ENCODE peak calls at places on chromosomes 7 and 10, in eight cellular contexts. W is GM12878, H is heart right ventricle, E is astrocyte of the spinal cord, Y is brain microvascular endothelial cell, G is colonic mucosa, V is A549, D is foreskin fibroblast. S is an unnamed sample.

GRCh38 chr7:9575716-9576115 is 1142.3 kb downstream of the NXPH1 start:
- DNase-seq in D (no peak), E (no peak), H (no peak), Y (no peak), V (no peak), G (no peak), W (no peak), S (no peak)

GRCh38 chr7:84291756-84292155 is 97.2 kb upstream of the SEMA3A start:
- DNase-seq in D (no peak), Y (no peak), V (no peak), H (no peak), W (no peak), E (no peak), G (no peak), S (no peak)

GRCh38 chr10:30858499-30858898 is 173.2 kb downstream of the ZNF438 start:
- DNase-seq in Y (no peak), E (peak), V (no peak), G (no peak), W (no peak), H (no peak), D (peak), S (no peak)

GRCh38 chr7:79610905-79611304 is 157.4 kb upstream of the MAGI2 start:
- DNase-seq in D (no peak), W (no peak), G (no peak), E (no peak), Y (no peak), V (no peak), H (no peak), S (no peak)

GRCh38 chr10:121484401-121484800 is 113.8 kb downstream of the FGFR2 start:
- DNase-seq in H (no peak), E (no peak), W (no peak), G (no peak), D (no peak), V (no peak), Y (no peak), S (no peak)

GRCh38 chr7:110835209-110835608 is 255.7 kb upstream of the LRRN3 start:
- DNase-seq in E (no peak), V (no peak), W (no peak), H (no peak), Y (no peak), G (peak), D (no peak), S (peak)

GRCh38 chr7:600935-601334 is 81.3 kb upstream of the PDGFA start:
- DNase-seq in W (no peak), E (no peak), D (no peak), V (no peak), Y (no peak), G (no peak), H (no peak), S (no peak)

GRCh38 chr7:50513166-50513871 is 51.9 kb downstream of the DDC start:
- DNase-seq in H (no peak), D (no peak), Y (no peak), G (no peak), E (no peak), W (no peak), V (no peak), S (peak)

GRCh38 chr7:74032191-74032490 is 4.2 kb downstream of the ELN start:
- DNase-seq in E (peak), V (no peak), G (no peak), Y (no peak), H (no peak), D (peak), W (no peak), S (no peak)

GRCh38 chr10:77791506-77791905 is 135.0 kb downstream of the DLG5 start:
- DNase-seq in D (no peak), G (no peak), Y (no peak), E (no peak), V (no peak), W (no peak), H (no peak), S (no peak)

GRCh38 chr7:33310546-33310945 is 181.2 kb downstream of the BBS9 start:
- DNase-seq in Y (no peak), V (no peak), D (no peak), E (no peak), W (no peak), H (no peak), G (no peak), S (no peak)

GRCh38 chr10:12628153-12628552 is 278.8 kb downstream of the CAMK1D start:
- DNase-seq in G (no peak), Y (no peak), V (no peak), D (no peak), H (no peak), W (no peak), E (no peak), S (no peak)

GRCh38 chr7:104272767-104273384 is 55.5 kb upstream of the LHFPL3 start:
- DNase-seq in Y (peak), G (peak), D (peak), W (no peak), H (no peak), E (peak), V (peak), S (peak)

GRCh38 chr10:7696545-7696944 is 6.6 kb upstream of the ITIH2 start:
- DNase-seq in E (peak), D (no peak), G (no peak), H (peak), Y (no peak), W (no peak), V (peak), S (no peak)

GRCh38 chr7:17530741-17531417 is 232.4 kb downstream of the AHR start:
- DNase-seq in D (peak), V (no peak), G (no peak), E (peak), H (no peak), W (peak), Y (no peak), S (no peak)

GRCh38 chr7:108094933-108095710 is 35.0 kb downstream of the LAMB4 start:
- DNase-seq in E (peak), D (peak), G (peak), V (peak), H (no peak), W (no peak), Y (peak), S (peak)

GRCh38 chr7:102320601-102321350 is 34.1 kb downstream of the SH2B2 start:
- DNase-seq in Y (no peak), D (no peak), W (no peak), H (no peak), V (no peak), E (no peak), G (no peak), S (no peak)

GRCh38 chr7:97004931-97005763 is at the start of gene DLX6:
- DNase-seq in E (no peak), G (peak), D (peak), H (no peak), Y (no peak), W (no peak), V (peak), S (no peak)

GRCh38 chr10:30819306-30820190 is 190.0 kb upstream of the LYZL2 start:
- DNase-seq in W (no peak), G (no peak), V (no peak), H (no peak), E (peak), D (peak), Y (no peak), S (no peak)

GRCh38 chr10:5692476-5693358 is 8.1 kb downstream of the TASOR2 start:
- DNase-seq in H (peak), D (peak), V (peak), G (peak), Y (peak), W (peak), E (peak), S (no peak)

GRCh38 chr7:23383225-23383624 is 84.1 kb downstream of the MALSU1 start:
- DNase-seq in H (no peak), Y (peak), E (peak), D (peak), W (no peak), G (no peak), V (no peak), S (no peak)

GRCh38 chr7:35401217-35401879 is 147.4 kb upstream of the TBX20 start:
- DNase-seq in Y (no peak), W (no peak), G (no peak), D (no peak), H (no peak), V (no peak), E (no peak), S (no peak)

GRCh38 chr7:46485481-46486065 is 564.5 kb upstream of the IGFBP3 start:
- DNase-seq in G (no peak), V (peak), H (no peak), D (peak), E (peak), W (no peak), Y (peak), S (no peak)

GRCh38 chr7:88111136-88111748 is 108.6 kb downstream of the SRI start:
- DNase-seq in W (no peak), V (peak), H (no peak), D (peak), E (peak), G (no peak), Y (no peak), S (peak)

GRCh38 chr10:93110472-93111146 is 36.9 kb downstream of the CYP26A1 start:
- DNase-seq in E (no peak), Y (no peak), V (no peak), W (peak), D (no peak), H (no peak), G (no peak), S (no peak)

GRCh38 chr7:2607122-2607912 is 24.5 kb upstream of the TTYH3 start:
- DNase-seq in V (no peak), G (peak), H (peak), W (no peak), D (peak), E (no peak), Y (no peak), S (no peak)

GRCh38 chr10:11533328-11533781 is 78.1 kb downstream of the USP6NL start:
- DNase-seq in E (no peak), G (no peak), V (peak), Y (no peak), D (peak), H (no peak), W (no peak), S (no peak)
- TF ChIP-seq CTCF in E (peak), G (peak), V (no peak), Y (peak), D (peak), H (no peak), W (no peak), S (no peak)

DNA sequence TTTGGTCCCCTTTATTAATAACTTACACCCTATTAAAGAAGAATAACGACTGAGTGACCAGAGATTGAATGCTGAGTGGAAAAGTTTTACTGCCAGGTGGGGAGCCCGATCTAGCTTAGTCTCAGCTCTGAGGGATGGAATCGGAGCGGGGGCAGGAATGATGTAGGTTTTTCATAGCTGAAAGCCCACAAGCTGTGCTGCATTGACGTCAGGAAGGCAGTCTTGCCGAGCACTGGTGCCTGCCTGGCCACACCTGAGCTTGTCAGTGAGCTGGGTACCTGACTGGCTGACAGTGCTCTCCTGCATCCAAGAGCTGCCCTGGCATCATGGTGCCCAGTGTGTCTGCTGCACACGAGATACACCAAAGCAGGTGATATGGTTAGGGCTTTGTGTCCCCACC is 34.8 kb downstream of the GRK5 start:
- DNase-seq in D (no peak), E (no peak), V (no peak), W (no peak), Y (no peak), G (no peak), H (no peak), S (no peak)
- TF ChIP-seq CTCF in D (no peak), E (no peak), V (no peak), W (no peak), Y (no peak), G (no peak), H (no peak), S (no peak)

GRCh38 chr10:20891338-20891714 is 5.8 kb downstream of the NEBL start:
- DNase-seq in V (no peak), W (no peak), D (peak), Y (peak), H (no peak), E (peak), G (no peak), S (no peak)

GRCh38 chr10:20890009-20890408 is 7.1 kb downstream of the NEBL start:
- DNase-seq in W (no peak), Y (peak), V (no peak), H (no peak), G (no peak), E (no peak), D (no peak), S (no peak)

GRCh38 chr10:20887706-20888535 is 9.2 kb downstream of the NEBL start:
- DNase-seq in E (no peak), H (no peak), Y (no peak), W (no peak), V (no peak), G (no peak), D (no peak), S (no peak)

GRCh38 chr10:20890491-20891337 is 6.4 kb downstream of the NEBL start:
- DNase-seq in H (no peak), G (no peak), W (no peak), V (no peak), D (peak), Y (peak), E (peak), S (no peak)

GRCh38 chr10:20888620-20889337 is 8.3 kb downstream of the NEBL start:
- DNase-seq in D (peak), G (no peak), Y (no peak), E (no peak), W (no peak), H (no peak), V (no peak), S (no peak)
- TF ChIP-seq CTCF in D (no peak), G (no peak), Y (no peak), E (no peak), W (no peak), H (no peak), V (peak), S (no peak)

GRCh38 chr7:65746398-65746669 is 126.5 kb upstream of the VKORC1L1 start:
- DNase-seq in H (no peak), W (no peak), D (peak), V (peak), Y (peak), G (no peak), E (peak), S (no peak)
- TF ChIP-seq CTCF in H (no peak), W (no peak), D (no peak), V (no peak), Y (no peak), G (no peak), E (no peak), S (no peak)

GRCh38 chr10:125683821-125684220 is 858 bp upstream of the TEX36 start:
- DNase-seq in E (no peak), G (no peak), Y (no peak), H (no peak), D (no peak), W (no peak), V (no peak), S (peak)
- TF ChIP-seq CTCF in E (no peak), G (no peak), Y (no peak), H (no peak), D (no peak), W (no peak), V (no peak), S (no peak)

DNA sequence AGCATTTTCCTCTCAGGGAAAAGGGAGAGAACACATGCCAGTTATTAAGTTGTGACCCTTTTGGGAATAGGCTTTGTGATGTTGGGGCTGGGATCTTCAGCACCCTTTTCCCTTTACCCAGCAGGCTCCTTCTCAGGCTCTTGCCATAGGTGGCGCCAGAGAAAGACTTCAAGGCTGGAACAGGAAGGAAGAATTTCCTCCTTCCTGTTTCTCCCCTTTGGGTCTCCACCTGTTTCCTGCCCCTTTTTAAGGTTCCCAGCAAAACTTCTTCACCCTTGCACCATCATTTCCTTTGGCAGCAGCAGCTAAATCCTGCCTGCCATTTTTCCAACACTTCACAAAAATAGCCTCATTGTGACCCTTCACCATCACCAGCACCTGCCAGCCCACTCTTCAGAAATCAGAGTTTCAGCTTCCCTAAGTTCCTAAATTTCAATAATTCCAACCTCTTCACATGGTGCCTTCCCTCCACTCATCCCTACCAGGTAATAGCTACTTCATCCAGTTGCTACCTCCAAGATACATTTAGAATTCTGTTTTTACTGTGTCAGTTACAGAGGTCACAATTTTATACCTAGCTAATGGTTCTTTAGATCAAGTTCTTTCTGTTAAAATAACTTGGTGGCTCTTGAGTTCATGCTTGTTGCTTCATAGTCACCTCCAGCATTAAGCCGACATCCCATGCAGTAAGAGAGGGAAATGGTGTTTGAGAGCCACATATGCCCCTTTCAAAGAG is 22.4 kb upstream of the FOXK1 start:
- DNase-seq in Y (no peak), G (no peak), V (peak), H (no peak), E (no peak), W (no peak), D (no peak), S (no peak)
- TF ChIP-seq CTCF in Y (peak), G (no peak), V (no peak), H (no peak), E (no peak), W (no peak), D (no peak), S (no peak)

GRCh38 chr10:26448292-26448691 is 10.2 kb downstream of the APBB1IP start:
- DNase-seq in V (no peak), H (no peak), W (no peak), D (no peak), G (no peak), Y (no peak), E (no peak), S (no peak)
- TF ChIP-seq CTCF in V (no peak), H (no peak), W (peak), D (no peak), G (no peak), Y (no peak), E (no peak), S (no peak)

DNA sequence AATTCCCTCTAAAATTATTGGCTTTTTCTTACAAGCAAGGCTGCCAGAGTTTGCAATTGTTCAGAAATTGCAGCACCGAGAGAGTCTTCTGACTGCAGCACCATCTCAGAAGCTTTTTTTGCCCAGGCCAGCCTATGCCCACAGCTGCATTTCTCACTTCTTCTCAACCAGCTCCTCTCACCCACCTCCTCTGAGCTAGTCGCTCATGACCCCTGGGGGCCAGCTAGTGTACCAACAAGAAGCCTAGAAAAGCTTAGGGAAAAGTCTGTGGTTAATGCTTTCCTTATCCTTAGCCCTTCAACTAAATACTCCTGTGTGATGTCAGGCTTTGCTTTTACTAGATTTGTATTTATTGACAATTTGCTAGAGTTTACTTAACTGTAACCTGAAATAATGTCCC is 264.9 kb downstream of the HTR7 start:
- DNase-seq in V (peak), D (peak), W (peak), G (no peak), H (peak), E (peak), Y (peak), S (peak)
- TF ChIP-seq CTCF in V (peak), D (peak), W (peak), G (no peak), H (peak), E (peak), Y (peak), S (peak)

DNA sequence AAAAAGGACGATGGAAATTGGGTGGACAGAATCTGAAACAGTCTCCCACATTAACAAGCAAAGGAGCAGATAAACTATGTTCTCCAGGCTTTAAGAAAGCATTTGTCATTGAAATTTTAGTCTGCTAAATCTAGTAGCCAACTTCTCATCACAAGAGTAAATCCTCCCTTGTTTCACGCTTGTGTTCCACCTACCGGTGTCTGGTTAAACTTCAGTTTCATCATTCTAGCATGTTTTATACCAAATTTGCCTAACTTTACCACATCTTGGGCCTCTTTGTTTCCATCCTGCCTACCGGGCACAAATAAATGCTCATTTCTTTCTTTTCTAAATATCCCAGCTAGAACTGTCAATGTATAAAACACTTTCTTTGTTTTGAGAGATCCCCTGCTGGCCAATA is 5.8 kb downstream of the LIPA start:
- DNase-seq in E (no peak), V (no peak), H (no peak), G (no peak), Y (no peak), D (no peak), W (no peak), S (no peak)
- TF ChIP-seq CTCF in E (no peak), V (no peak), H (no peak), G (no peak), Y (no peak), D (no peak), W (peak), S (no peak)

DNA sequence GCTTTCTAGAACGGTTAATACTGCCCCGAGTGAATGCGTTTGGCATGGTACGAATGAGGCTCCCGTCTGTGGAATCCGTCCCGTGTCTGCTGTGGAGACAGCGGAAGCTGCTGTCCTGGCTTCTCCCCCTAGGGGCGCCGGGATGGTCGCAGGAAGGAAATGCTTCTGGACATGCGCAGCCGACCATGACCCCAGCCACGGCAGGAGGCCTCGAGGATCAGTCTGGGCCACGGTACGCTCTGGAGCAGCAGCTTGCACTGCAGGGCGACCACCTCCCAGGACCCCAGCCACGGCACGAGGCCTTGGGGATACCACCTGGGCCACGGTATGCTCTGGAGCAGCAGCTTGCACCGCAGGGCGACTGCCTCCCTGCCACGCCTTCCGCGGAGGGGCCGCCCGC is 107.9 kb downstream of the CYTH3 start:
- DNase-seq in Y (peak), D (no peak), H (peak), V (peak), E (no peak), W (no peak), G (no peak), S (no peak)
- TF ChIP-seq CTCF in Y (peak), D (no peak), H (peak), V (no peak), E (peak), W (no peak), G (no peak), S (peak)